ENCODE peak calls at places on chromosomes 1 and 21, in five cellular contexts. H, Q, R, S and Z are unnamed samples.
A peak's percentile ranks its signal among the peaks of the same experiment; 100 is the strongest.

GRCh38 chr1:169484107-169484506 is 1.6 kb downstream of the SLC19A2 start:
- DNase-seq in S (no peak), Q (no peak), R (no peak), H (no peak), Z (peak; percentile 43)

GRCh38 chr1:241841661-241842060 is 6.3 kb upstream of the EXO1 start:
- DNase-seq in S (no peak), R (no peak), H (no peak), Q (no peak), Z (no peak)

GRCh38 chr1:24535021-24535424 is 20.9 kb upstream of the NCMAP start:
- DNase-seq in S (no peak), Q (no peak), R (peak; percentile 88), H (no peak), Z (no peak)

GRCh38 chr1:2052756-2053155 is 2.5 kb downstream of the PRKCZ start:
- DNase-seq in H (no peak), S (no peak), Q (no peak), R (no peak), Z (no peak)

GRCh38 chr1:163864207-163864606 is 542.5 kb downstream of the NUF2 start:
- DNase-seq in R (no peak), S (no peak), H (no peak), Q (no peak), Z (no peak)

GRCh38 chr1:147243228-147243685 is 773 bp downstream of the CHD1L start:
- DNase-seq in H (no peak), S (no peak), Q (no peak), R (no peak), Z (no peak)

GRCh38 chr1:57424231-57425027 is 569 bp upstream of the DAB1 start:
- DNase-seq in S (peak; percentile 44), H (peak; percentile 43), Q (no peak), R (no peak), Z (peak; percentile 29)

GRCh38 chr1:15272009-15272781 is 25.2 kb downstream of the FHAD1 start:
- DNase-seq in S (peak; percentile 77), H (peak; percentile 79), Q (no peak), R (no peak), Z (peak; percentile 71)

GRCh38 chr1:58971629-58972140 is 187.8 kb upstream of the JUN start:
- DNase-seq in H (peak; percentile 52), R (no peak), S (peak; percentile 55), Q (no peak), Z (peak; percentile 53)

GRCh38 chr1:150154143-150154542 is 4.4 kb downstream of the PLEKHO1 start:
- DNase-seq in S (no peak), Q (no peak), H (peak; percentile 46), R (no peak), Z (peak; percentile 61)

GRCh38 chr1:96562094-96562493 is 159.5 kb upstream of the PTBP2 start:
- DNase-seq in R (no peak), H (no peak), S (no peak), Q (no peak), Z (no peak)

GRCh38 chr1:233647083-233647482 is 33.2 kb downstream of the KCNK1 start:
- DNase-seq in R (no peak), S (no peak), H (no peak), Q (no peak), Z (peak; percentile 44)

GRCh38 chr1:221230605-221231004 is 351.4 kb downstream of the HLX start:
- DNase-seq in R (no peak), S (peak; percentile 25), Q (no peak), H (no peak), Z (no peak)

GRCh38 chr1:17679856-17680255 is 75.3 kb upstream of the ACTL8 start:
- DNase-seq in H (no peak), R (no peak), Q (no peak), S (no peak), Z (no peak)

GRCh38 chr1:156705321-156705917 is at the start of gene CRABP2:
- DNase-seq in Q (no peak), H (peak; percentile 53), R (no peak), S (peak; percentile 56), Z (peak; percentile 28)

GRCh38 chr1:232841823-232842565 is 36.8 kb downstream of the MAP10 start:
- DNase-seq in H (no peak), S (no peak), Q (no peak), R (no peak), Z (no peak)

GRCh38 chr1:53735261-53735660 is 3.7 kb downstream of the GLIS1 start:
- DNase-seq in Q (no peak), S (no peak), R (no peak), H (no peak), Z (no peak)

GRCh38 chr1:204672482-204673216 is 12.9 kb downstream of the LRRN2 start:
- DNase-seq in S (no peak), Q (no peak), R (no peak), H (no peak), Z (no peak)

GRCh38 chr1:44025816-44026215 is 5.4 kb downstream of the SLC6A9 start:
- DNase-seq in Q (no peak), S (no peak), R (no peak), H (no peak), Z (no peak)

GRCh38 chr1:216330262-216330661 is 93.0 kb downstream of the USH2A start:
- DNase-seq in Q (no peak), S (peak; percentile 28), H (no peak), R (no peak), Z (no peak)

GRCh38 chr1:17236779-17237601 is 11.9 kb upstream of the PADI3 start:
- DNase-seq in S (peak; percentile 82), R (peak; percentile 87), Q (no peak), H (peak; percentile 88), Z (peak; percentile 78)

GRCh38 chr1:82931051-82931450 is 1067.9 kb downstream of the TTLL7 start:
- DNase-seq in H (peak; percentile 9), Q (no peak), S (peak; percentile 29), R (no peak), Z (no peak)

GRCh38 chr1:4308826-4309225 is 345.6 kb upstream of the AJAP1 start:
- DNase-seq in H (no peak), R (no peak), Q (no peak), S (no peak), Z (no peak)

GRCh38 chr1:22949807-22950462 is 22.7 kb downstream of the LACTBL1 start:
- DNase-seq in S (peak; percentile 20), H (no peak), Q (no peak), R (no peak), Z (no peak)

GRCh38 chr1:173038875-173039554 is 11.7 kb downstream of the TNFSF18 start:
- DNase-seq in Q (no peak), H (no peak), S (no peak), R (no peak), Z (no peak)

DNA sequence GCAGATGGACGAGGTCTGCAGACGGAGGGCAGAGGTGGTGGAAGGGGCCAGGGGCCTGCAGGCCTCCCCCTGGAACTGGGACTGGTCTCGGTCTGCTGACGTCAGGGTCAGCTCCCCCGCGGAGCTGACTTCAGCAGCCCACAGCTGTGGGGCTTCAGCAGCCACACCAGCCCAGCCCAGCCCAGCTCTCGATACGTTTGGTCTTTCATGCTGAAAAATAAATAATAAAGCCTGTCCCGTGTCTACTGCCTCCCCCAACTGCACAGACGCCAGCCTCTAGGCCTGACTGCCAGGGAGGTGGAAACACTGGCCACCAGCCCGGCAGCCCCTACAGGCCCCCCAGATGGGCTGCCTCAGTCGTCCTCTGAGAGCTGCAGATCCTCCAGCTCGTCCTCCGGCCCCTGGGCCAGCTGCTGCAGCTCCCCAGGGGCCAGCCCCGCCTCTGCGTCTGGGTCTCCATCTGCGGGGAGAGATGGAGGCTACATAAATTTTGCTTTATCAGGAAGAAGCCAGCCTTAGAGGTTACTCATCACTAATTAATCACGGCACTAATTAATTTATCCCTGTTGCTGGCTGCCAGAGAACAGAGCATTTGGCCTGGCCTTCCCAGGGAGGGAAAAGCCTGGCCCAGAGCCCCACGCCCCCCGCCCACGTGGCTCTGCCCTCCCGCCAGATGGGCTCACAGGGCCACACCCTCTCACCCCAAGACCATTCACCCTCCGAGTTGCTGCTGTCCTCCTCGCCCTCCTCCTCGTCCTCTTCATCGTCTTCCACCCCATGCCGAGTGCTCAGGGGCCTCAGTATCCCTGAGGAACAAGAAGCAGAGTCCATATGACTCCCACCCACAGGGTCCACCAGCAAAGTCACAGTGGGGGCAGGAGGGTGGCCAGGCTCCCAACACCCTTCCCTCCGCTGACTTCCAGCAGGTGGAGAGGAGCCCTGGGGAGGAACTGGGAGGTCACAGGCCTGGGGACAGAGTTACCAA is 14.4 kb downstream of the NOC2L start:
- DNase-seq in Q (no peak), S (peak; percentile 95), R (no peak), H (peak; percentile 93), Z (peak; percentile 52)
- H3K4me3 ChIP-seq in Q (no peak overlapping the region), S (no peak overlapping the region), R (no peak overlapping the region), H (no peak overlapping the region), Z (no peak overlapping the region)

GRCh38 chr21:28230559-28230958 is 762.1 kb downstream of the LTN1 start:
- DNase-seq in R (no peak), Q (no peak), S (no peak), H (peak; percentile 50), Z (peak; percentile 34)
- H3K4me3 ChIP-seq in R (no peak overlapping the region), Q (no peak overlapping the region), S (no peak overlapping the region), H (no peak overlapping the region), Z (no peak overlapping the region)

DNA sequence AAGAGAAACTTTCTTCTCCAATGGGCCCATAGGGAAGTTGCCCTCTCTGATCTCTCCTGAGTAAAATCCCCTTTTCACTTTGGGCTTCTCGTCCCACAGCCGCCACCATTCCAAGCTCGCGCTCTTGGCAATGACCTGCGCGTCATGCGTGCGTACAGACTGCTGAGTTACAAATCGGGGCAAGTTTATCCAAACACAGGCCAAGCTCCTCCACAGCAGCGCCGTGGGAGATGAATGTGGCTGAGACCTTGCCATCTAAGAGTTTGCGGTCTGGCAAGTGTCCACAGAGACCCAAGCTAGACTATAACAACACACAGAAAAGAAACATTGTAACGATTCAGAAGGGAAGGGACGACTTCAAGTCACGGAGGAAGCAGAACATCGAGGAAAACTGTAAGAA is 116.3 kb upstream of the SOD1 start:
- DNase-seq in Q (no peak), R (no peak), H (peak; percentile 66), S (peak; percentile 95), Z (peak; percentile 19)
- H3K4me3 ChIP-seq in Q (no peak overlapping the region), R (no peak overlapping the region), H (no peak overlapping the region), S (no peak overlapping the region), Z (no peak overlapping the region)

GRCh38 chr21:44919913-44920693 is 596 bp downstream of the ITGB2 start:
- DNase-seq in S (no peak), R (no peak), H (no peak), Q (no peak), Z (no peak)

GRCh38 chr21:44921928-44922327 is 1.2 kb upstream of the ITGB2 start:
- DNase-seq in R (no peak), S (no peak), Q (no peak), H (no peak), Z (no peak)

GRCh38 chr21:44919111-44919912 is 1.4 kb downstream of the ITGB2 start:
- DNase-seq in Q (no peak), R (no peak), S (no peak), H (no peak), Z (no peak)

GRCh38 chr21:44918581-44919033 is 2.1 kb downstream of the ITGB2 start:
- DNase-seq in S (no peak), H (no peak), Q (no peak), R (no peak), Z (no peak)

GRCh38 chr21:44920694-44921604 is at the start of gene ITGB2:
- DNase-seq in H (no peak), R (peak; percentile 81), S (no peak), Q (no peak), Z (no peak)
- H3K4me3 ChIP-seq in H (no peak within 1 kb of the TSS), R (peak within 1 kb of the TSS; percentile 94), S (no peak within 1 kb of the TSS), Q (peak within 1 kb of the TSS; percentile 15), Z (no peak within 1 kb of the TSS)

GRCh38 chr1:9655836-9656235 is 4.3 kb downstream of the PIK3CD start:
- DNase-seq in R (no peak), S (no peak), H (no peak), Q (no peak), Z (no peak)
- H3K4me3 ChIP-seq in R (no peak overlapping the region), S (no peak overlapping the region), H (no peak overlapping the region), Q (no peak overlapping the region), Z (no peak overlapping the region)

GRCh38 chr21:29232601-29233541 is 65.9 kb upstream of the BACH1 start:
- DNase-seq in H (peak; percentile 50), S (no peak), Q (no peak), R (no peak), Z (peak; percentile 72)
- H3K4me3 ChIP-seq in H (no peak overlapping the region), S (no peak overlapping the region), Q (no peak overlapping the region), R (no peak overlapping the region), Z (no peak overlapping the region)